ENCODE peak calls at places on chromosomes 5 and 9, in ten cellular contexts. Z is ELR; P is NCI-H2081; M is stimulated activated CD4-positive, alpha-beta T cell treated with anti-CD3 and anti-CD28 coated beads, Interleukin-15, amount 100 ng/mL, for 24 hours; O is activated T-cell treated with anti-CD3 and anti-CD28 coated beads for 24 hours; Y is cerebellar cortex; H is neuronal stem cell; L is head of caudate nucleus; U is fibroblast of the aortic adventitia; A is HFF-Myc. T is an unnamed sample.

GRCh38 chr5:127311349-127311748 is 20.8 kb downstream of the MEGF10 start:
- DNase-seq in Z (no peak), P (peak), U (no peak), L (no peak), H (no peak), M (no peak), A (no peak), Y (no peak), O (no peak), T (no peak)

GRCh38 chr5:179486596-179487051 is 63.7 kb upstream of the RUFY1 start:
- DNase-seq in Y (peak), H (no peak), L (no peak), O (no peak), P (no peak), Z (no peak), U (no peak), A (no peak), M (no peak), T (no peak)

GRCh38 chr5:57778528-57779175 is 296.0 kb upstream of the ACTBL2 start:
- DNase-seq in L (no peak), U (peak), Z (no peak), M (no peak), H (no peak), O (no peak), A (no peak), P (no peak), Y (no peak), T (no peak)

GRCh38 chr5:151772868-151773561 is 1.3 kb downstream of the G3BP1 start:
- DNase-seq in M (no peak), H (no peak), Y (peak), Z (peak), O (no peak), A (no peak), U (peak), P (no peak), L (peak), T (no peak)

GRCh38 chr5:80653497-80653896 is 955 bp upstream of the MSH3 start:
- DNase-seq in A (no peak), L (no peak), M (no peak), P (no peak), U (no peak), Z (no peak), O (no peak), Y (no peak), H (no peak), T (no peak)

GRCh38 chr9:94941211-94941875 is 214.8 kb downstream of the AOPEP start:
- DNase-seq in Y (no peak), U (no peak), O (no peak), A (no peak), Z (peak), P (no peak), L (no peak), M (no peak), H (no peak), T (no peak)

GRCh38 chr5:177232358-177232757 is 71.2 kb downstream of the RAB24 start:
- DNase-seq in A (no peak), M (no peak), H (no peak), Y (peak), Z (peak), L (no peak), P (no peak), O (no peak), U (no peak), T (no peak)

GRCh38 chr9:105452185-105452584 is 4.4 kb downstream of the FSD1L start:
- DNase-seq in H (no peak), M (no peak), P (no peak), Z (no peak), O (no peak), L (no peak), U (no peak), A (no peak), Y (no peak), T (no peak)

GRCh38 chr5:132787076-132787475 is 10.0 kb upstream of the SEPTIN8 start:
- DNase-seq in L (no peak), P (no peak), M (no peak), U (peak), H (no peak), Y (no peak), Z (peak), O (no peak), A (no peak), T (no peak)

GRCh38 chr9:114205171-114206015 is 50.1 kb downstream of the COL27A1 start:
- DNase-seq in P (no peak), M (no peak), L (peak), U (no peak), A (no peak), Z (no peak), Y (peak), H (no peak), O (no peak), T (no peak)

GRCh38 chr9:76369583-76369982 is 24.6 kb downstream of the RFK start:
- DNase-seq in P (peak), U (peak), H (no peak), M (no peak), O (no peak), A (no peak), L (no peak), Z (no peak), Y (peak), T (no peak)

GRCh38 chr9:109139851-109140250 is 20.1 kb upstream of the TMEM245 start:
- DNase-seq in P (no peak), M (no peak), H (no peak), Y (no peak), L (no peak), O (no peak), U (no peak), A (no peak), Z (no peak), T (no peak)

GRCh38 chr9:93390953-93391515 is 60.5 kb upstream of the FAM120A start:
- DNase-seq in H (no peak), Z (no peak), M (no peak), O (no peak), L (no peak), P (no peak), A (no peak), Y (no peak), U (no peak), T (no peak)

GRCh38 chr5:35317586-35317985 is 87.3 kb upstream of the PRLR start:
- DNase-seq in Z (no peak), A (no peak), L (no peak), Y (no peak), H (no peak), U (no peak), O (no peak), M (no peak), P (no peak), T (no peak)